ENCODE peak calls at places on chromosomes 4 and X, in nine cellular contexts. P is left ventricle myocardium inferior; D is EH; Z is activated T-helper 1 cell treated with anti-CD3 and anti-CD28 coated beads, Interleukin-2, amount 50 U/mL, for 16 hours; N is iPS-NIHi11; G is stimulated activated CD8-positive, alpha-beta memory T cell treated with anti-CD3 and anti-CD28 coated beads, Interleukin-4, amount 100 ng/mL, for 24 hours; E is ELR; I is heart right ventricle; W is KBM-7. V is an unnamed sample.

GRCh38 chrX:123797543-123798447 is 62.1 kb upstream of the XIAP start:
- DNase-seq in P (no peak), D (peak), Z (no peak), N (no peak), G (no peak), E (peak), I (no peak), W (no peak), V (peak)

GRCh38 chrX:12330841-12331240 is 192.6 kb downstream of the FRMPD4 start:
- DNase-seq in P (no peak), D (peak), Z (no peak), N (no peak), G (no peak), E (no peak), I (no peak), W (no peak), V (no peak)

GRCh38 chrX:129642641-129643040 is 12.1 kb downstream of the APLN start:
- DNase-seq in P (no peak), D (no peak), Z (no peak), N (no peak), G (no peak), E (no peak), I (no peak), W (no peak), V (no peak)

GRCh38 chr4:177450421-177451107 is 8.3 kb upstream of the AGA start:
- DNase-seq in P (no peak), D (peak), Z (no peak), N (no peak), G (no peak), E (peak), I (no peak), W (no peak), V (no peak)

GRCh38 chrX:152915541-152916241 is 17.8 kb downstream of the ZNF185 start:
- DNase-seq in P (peak), D (peak), Z (no peak), N (peak), G (no peak), E (peak), I (no peak), W (peak), V (no peak)

GRCh38 chr4:81314897-81315470 is 100.0 kb upstream of the PRKG2 start:
- DNase-seq in P (no peak), D (peak), Z (no peak), N (no peak), G (no peak), E (no peak), I (no peak), W (no peak), V (no peak)

GRCh38 chr4:169383724-169384123 is 113.0 kb upstream of the SH3RF1 start:
- DNase-seq in P (no peak), D (peak), Z (no peak), N (no peak), G (no peak), E (peak), I (no peak), W (no peak), V (no peak)

GRCh38 chr4:68368566-68369473 is 18.9 kb upstream of the YTHDC1 start:
- DNase-seq in P (no peak), D (peak), Z (no peak), N (no peak), G (no peak), E (peak), I (no peak), W (peak), V (no peak)

GRCh38 chrX:19121466-19121865 is 802 bp downstream of the ADGRG2 start:
- DNase-seq in P (no peak), D (no peak), Z (no peak), N (no peak), G (no peak), E (no peak), I (no peak), W (no peak), V (no peak)

GRCh38 chrX:115233497-115234219 is at the start of gene LRCH2:
- DNase-seq in P (peak), D (peak), Z (no peak), N (peak), G (no peak), E (peak), I (peak), W (no peak), V (no peak)

GRCh38 chr4:41784191-41784979 is 35.9 kb upstream of the PHOX2B start:
- DNase-seq in P (no peak), D (no peak), Z (no peak), N (no peak), G (no peak), E (no peak), I (no peak), W (no peak), V (no peak)

GRCh38 chr4:37653601-37654000 is 32.6 kb downstream of the RELL1 start:
- DNase-seq in P (no peak), D (peak), Z (no peak), N (no peak), G (no peak), E (peak), I (no peak), W (peak), V (no peak)

GRCh38 chr4:175035907-175036306 is 117.7 kb downstream of the ADAM29 start:
- DNase-seq in P (no peak), D (peak), Z (no peak), N (no peak), G (no peak), E (peak), I (no peak), W (no peak), V (no peak)

GRCh38 chrX:19966056-19966455 is 24.8 kb downstream of the BCLAF3 start:
- DNase-seq in P (no peak), D (no peak), Z (no peak), N (no peak), G (no peak), E (no peak), I (no peak), W (no peak), V (no peak)

GRCh38 chr4:7342581-7343352 is 92.0 kb downstream of the PSAPL1 start:
- DNase-seq in P (peak), D (no peak), Z (no peak), N (no peak), G (no peak), E (no peak), I (no peak), W (no peak), V (no peak)

GRCh38 chrX:40010550-40011364 is 87.0 kb downstream of the BCOR start:
- DNase-seq in P (no peak), D (no peak), Z (no peak), N (no peak), G (no peak), E (no peak), I (no peak), W (peak), V (no peak)

GRCh38 chr4:104395219-104395618 is 99.5 kb downstream of the CXXC4 start:
- DNase-seq in P (no peak), D (no peak), Z (no peak), N (no peak), G (no peak), E (no peak), I (no peak), W (no peak), V (no peak)

GRCh38 chrX:17814557-17814956 is 46.5 kb downstream of the RAI2 start:
- DNase-seq in P (no peak), D (peak), Z (no peak), N (no peak), G (no peak), E (peak), I (no peak), W (no peak), V (no peak)

GRCh38 chrX:319579-320125 is 1.1 kb upstream of the GTPBP6 start:
- DNase-seq in P (peak), D (no peak), Z (no peak), N (no peak), G (no peak), E (no peak), I (no peak), W (no peak), V (peak)

GRCh38 chr4:148395771-148396170 is 46.4 kb downstream of the NR3C2 start:
- DNase-seq in P (no peak), D (no peak), Z (no peak), N (no peak), G (no peak), E (no peak), I (no peak), W (no peak), V (no peak)

GRCh38 chr4:100430441-100430840 is 87.4 kb downstream of the EMCN start:
- DNase-seq in P (no peak), D (no peak), Z (no peak), N (no peak), G (no peak), E (no peak), I (no peak), W (peak), V (no peak)

GRCh38 chrX:49784747-49785280 is 44.3 kb upstream of the PAGE4 start:
- DNase-seq in P (no peak), D (no peak), Z (no peak), N (no peak), G (no peak), E (no peak), I (no peak), W (no peak), V (no peak)

GRCh38 chrX:43971966-43972961 is 926 bp downstream of the NDP start:
- DNase-seq in P (no peak), D (no peak), Z (no peak), N (no peak), G (no peak), E (peak), I (no peak), W (no peak), V (no peak)

GRCh38 chr4:102356562-102357202 is 11.4 kb upstream of the SLC39A8 start:
- DNase-seq in P (no peak), D (no peak), Z (no peak), N (no peak), G (no peak), E (no peak), I (no peak), W (no peak), V (no peak)

GRCh38 chr4:16083217-16084191 is at the start of gene PROM1:
- DNase-seq in P (peak), D (no peak), Z (no peak), N (peak), G (no peak), E (no peak), I (peak), W (no peak), V (no peak)

GRCh38 chr4:3225946-3226345 is 23.0 kb upstream of the MSANTD1 start:
- DNase-seq in P (no peak), D (no peak), Z (no peak), N (no peak), G (no peak), E (no peak), I (no peak), W (no peak), V (no peak)

GRCh38 chr4:48585401-48585800 is 95.3 kb downstream of the ZAR1 start:
- DNase-seq in P (no peak), D (no peak), Z (no peak), N (no peak), G (no peak), E (no peak), I (no peak), W (no peak), V (no peak)

GRCh38 chrX:120029354-120029753 is 48.1 kb downstream of the RHOXF2B start:
- DNase-seq in P (no peak), D (no peak), Z (no peak), N (no peak), G (no peak), E (no peak), I (no peak), W (peak), V (no peak)

GRCh38 chr4:7773401-7774187 is 166.1 kb downstream of the AFAP1 start:
- DNase-seq in P (no peak), D (no peak), Z (no peak), N (no peak), G (no peak), E (no peak), I (no peak), W (no peak), V (no peak)

V was measured in lower leg skin.